ENCODE peak calls at places on chromosomes 12 and 14, in six cellular contexts. T is prostate gland; L is CD8-positive, alpha-beta T cell; N is GM23248; D is IMR-90; Y is CD4-positive, CD25-positive, alpha-beta regulatory T cell. B is an unnamed sample. For H3K4me1, the result is how much of the 10 kb centered on the place peaks cover.

GRCh38 chr12:9910716-9911421 is 21.3 kb downstream of the CLEC2A start:
- DNase-seq in D (no peak), L (no peak), T (no peak), Y (no peak), N (peak), B (no peak)

GRCh38 chr12:68451261-68452091 is 119.3 kb upstream of the MDM1 start:
- DNase-seq in T (no peak), D (peak), L (peak), Y (peak), N (peak), B (peak)

GRCh38 chr12:6767592-6768384 is 1.6 kb downstream of the PTMS start:
- DNase-seq in L (no peak), T (peak), N (peak), D (peak), Y (no peak), B (peak)

GRCh38 chr14:103862393-103862782 is 15.0 kb upstream of the PPP1R13B start:
- DNase-seq in D (no peak), Y (no peak), L (no peak), T (no peak), N (no peak), B (no peak)

GRCh38 chr12:127984386-127985055 is 282.4 kb upstream of the TMEM132C start:
- DNase-seq in T (no peak), Y (no peak), N (peak), D (no peak), L (no peak), B (no peak)

GRCh38 chr12:53968214-53969127 is 4.5 kb upstream of the HOXC11 start:
- DNase-seq in N (no peak), Y (no peak), L (no peak), T (no peak), D (no peak), B (no peak)

GRCh38 chr14:29895591-29896043 is 32.0 kb downstream of the PRKD1 start:
- DNase-seq in N (no peak), Y (no peak), T (no peak), D (no peak), L (no peak), B (no peak)

GRCh38 chr14:67680941-67681340 is 6.5 kb upstream of the VTI1B start:
- DNase-seq in N (no peak), Y (no peak), D (no peak), T (no peak), L (no peak), B (no peak)

GRCh38 chr14:21734457-21735074 is 60.9 kb upstream of the OR4E1 start:
- DNase-seq in Y (peak), D (peak), N (peak), L (no peak), T (peak), B (peak)

GRCh38 chr14:90278199-90279175 is 22.1 kb downstream of the PSMC1 start:
- DNase-seq in N (no peak), L (no peak), D (no peak), Y (no peak), T (no peak), B (no peak)

GRCh38 chr12:95224202-95225170 is 6.9 kb downstream of the VEZT start:
- DNase-seq in Y (no peak), N (peak), L (no peak), T (no peak), D (peak), B (no peak)

GRCh38 chr12:98227162-98227561 is 288.2 kb upstream of the TMPO start:
- DNase-seq in L (no peak), Y (no peak), T (no peak), N (peak), D (peak), B (no peak)

GRCh38 chr12:100404769-100405407 is 48.0 kb downstream of the SLC17A8 start:
- DNase-seq in N (peak), L (no peak), D (peak), Y (no peak), T (peak), B (peak)

GRCh38 chr14:79586401-79586800 is 624.9 kb downstream of the DIO2 start:
- DNase-seq in D (no peak), N (no peak), T (no peak), L (no peak), Y (no peak), B (peak)

GRCh38 chr14:102927878-102928411 is 5.5 kb downstream of the AMN start:
- DNase-seq in N (peak), Y (no peak), L (peak), D (no peak), T (no peak), B (no peak)

GRCh38 chr14:104117341-104118005 is 20.9 kb upstream of the KIF26A start:
- DNase-seq in Y (no peak), D (no peak), N (no peak), T (no peak), L (no peak), B (peak)

DNA sequence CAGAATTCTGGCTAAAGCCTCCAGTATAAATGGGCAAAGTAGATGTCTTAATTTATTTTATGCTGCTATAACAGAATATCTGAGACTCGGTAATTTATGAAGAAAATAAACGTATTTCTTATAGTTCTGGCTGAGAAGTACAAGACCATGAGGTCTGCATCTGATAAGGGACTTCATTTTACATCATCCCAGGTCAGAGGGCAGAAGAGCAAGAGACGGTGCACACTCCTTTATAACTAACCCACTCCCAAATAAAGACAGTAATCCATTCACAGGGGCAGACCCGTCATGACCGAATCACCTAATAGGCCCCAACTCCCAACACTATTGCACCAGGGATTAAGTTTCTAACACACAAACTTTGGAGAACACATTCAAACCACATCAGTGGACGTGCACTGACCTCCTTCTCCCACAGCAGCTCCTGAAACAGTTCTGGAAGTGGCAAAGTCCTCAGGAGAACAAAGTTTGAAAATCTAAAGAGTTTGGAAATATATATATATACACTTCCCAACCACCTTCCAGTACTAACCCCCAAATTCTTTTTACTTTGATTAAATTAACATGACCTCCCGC is 116.5 kb downstream of the MED13L start:
- DNase-seq in D (no peak), T (no peak), Y (no peak), N (no peak), L (no peak), B (no peak)
- H3K4me1 ChIP-seq in D (under half), T (under half), Y (under half), N (half or more), L (under half), B (half or more)

GRCh38 chr12:45988259-45988658 is 2.1 kb downstream of the SCAF11 start:
- DNase-seq in L (no peak), T (no peak), Y (no peak), N (peak), D (peak), B (no peak)
- H3K4me1 ChIP-seq in L (half or more), T (under half), Y (half or more), N (under half), D (under half), B (under half)

GRCh38 chr14:89110110-89110509 is 285.7 kb downstream of the TTC8 start:
- DNase-seq in D (no peak), N (no peak), Y (no peak), L (no peak), T (no peak), B (no peak)
- H3K4me1 ChIP-seq in D (under half), N (under half), Y (under half), L (under half), T (under half), B (under half)

DNA sequence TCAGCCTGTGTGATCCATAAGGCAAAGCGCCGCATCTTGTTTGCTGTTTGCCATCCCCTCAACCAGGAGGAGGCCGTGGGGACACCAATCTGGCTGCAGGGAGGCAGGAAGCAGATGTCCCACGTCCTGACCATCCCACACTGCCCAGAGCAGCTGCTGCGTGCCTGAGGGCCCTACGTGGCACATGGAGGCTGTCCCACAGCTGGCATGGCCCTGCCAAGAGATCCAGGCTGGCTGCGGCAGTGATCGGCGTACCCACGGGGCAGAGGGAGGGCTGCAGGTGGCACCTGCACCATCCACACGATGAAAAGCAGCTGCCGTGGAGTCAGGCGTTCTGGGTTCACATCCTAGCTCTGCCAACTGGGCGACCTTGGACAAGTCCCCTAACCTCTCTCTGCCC is 42.0 kb downstream of the NCOR2 start:
- DNase-seq in N (peak), D (no peak), T (no peak), L (no peak), Y (no peak), B (no peak)
- H3K4me1 ChIP-seq in N (under half), D (under half), T (under half), L (under half), Y (under half), B (under half)

B was measured in body of pancreas.